ENCODE peak calls at places on chromosomes 5 and 9, in six cellular contexts. One of them, this sample, is unnamed.

GRCh38 chr5:111953351-111954127 is 196.5 kb upstream of the NREP start:
- DNase-seq in GM13977: no peak
- DNase-seq in MCF 10A: no peak
- DNase-seq in iris pigment epithelial cell: peak; percentile 90
- DNase-seq in T-helper 9 cell: no peak
- DNase-seq in NCI-H1417 treated with DMSO at 0.1 percent for 48 hours: no peak
- DNase-seq in this sample: no peak

GRCh38 chr5:31894131-31894530 is 255.2 kb downstream of the PDZD2 start:
- DNase-seq in GM13977: no peak
- DNase-seq in MCF 10A: no peak
- DNase-seq in iris pigment epithelial cell: no peak
- DNase-seq in T-helper 9 cell: no peak
- DNase-seq in NCI-H1417 treated with DMSO at 0.1 percent for 48 hours: no peak
- DNase-seq in this sample: no peak

GRCh38 chr9:128911529-128912035 is 9.2 kb upstream of the PHYHD1 start:
- DNase-seq in GM13977: no peak
- DNase-seq in MCF 10A: peak; percentile 45
- DNase-seq in iris pigment epithelial cell: peak; percentile 44
- DNase-seq in T-helper 9 cell: no peak
- DNase-seq in NCI-H1417 treated with DMSO at 0.1 percent for 48 hours: no peak
- DNase-seq in this sample: no peak

GRCh38 chr9:131490514-131490913 is 12.2 kb upstream of the POMT1 start:
- DNase-seq in GM13977: no peak
- DNase-seq in MCF 10A: no peak
- DNase-seq in iris pigment epithelial cell: no peak
- DNase-seq in T-helper 9 cell: no peak
- DNase-seq in NCI-H1417 treated with DMSO at 0.1 percent for 48 hours: no peak
- DNase-seq in this sample: no peak

GRCh38 chr5:440413-441180 is 2.4 kb upstream of the EXOC3 start:
- DNase-seq in GM13977: peak; percentile 55
- DNase-seq in MCF 10A: no peak
- DNase-seq in iris pigment epithelial cell: no peak
- DNase-seq in T-helper 9 cell: no peak
- DNase-seq in NCI-H1417 treated with DMSO at 0.1 percent for 48 hours: no peak
- DNase-seq in this sample: peak; percentile 31

GRCh38 chr5:123089572-123089970 is 530 bp downstream of the PRDM6 start:
- DNase-seq in GM13977: peak; percentile 51
- DNase-seq in MCF 10A: peak; percentile 58
- DNase-seq in iris pigment epithelial cell: peak; percentile 49
- DNase-seq in T-helper 9 cell: no peak
- DNase-seq in NCI-H1417 treated with DMSO at 0.1 percent for 48 hours: no peak
- DNase-seq in this sample: no peak

GRCh38 chr9:122346478-122347347 is 24.1 kb upstream of the PTGS1 start:
- DNase-seq in GM13977: no peak
- DNase-seq in MCF 10A: no peak
- DNase-seq in iris pigment epithelial cell: peak; percentile 26
- DNase-seq in T-helper 9 cell: no peak
- DNase-seq in NCI-H1417 treated with DMSO at 0.1 percent for 48 hours: no peak
- DNase-seq in this sample: no peak

GRCh38 chr5:95673076-95673475 is 9.7 kb downstream of the SPATA9 start:
- DNase-seq in GM13977: no peak
- DNase-seq in MCF 10A: no peak
- DNase-seq in iris pigment epithelial cell: peak; percentile 71
- DNase-seq in T-helper 9 cell: no peak
- DNase-seq in NCI-H1417 treated with DMSO at 0.1 percent for 48 hours: no peak
- DNase-seq in this sample: no peak

GRCh38 chr9:131755541-131756198 is 15.8 kb upstream of the RAPGEF1 start:
- DNase-seq in GM13977: peak; percentile 74
- DNase-seq in MCF 10A: peak; percentile 79
- DNase-seq in iris pigment epithelial cell: peak; percentile 80
- DNase-seq in T-helper 9 cell: peak; percentile 86
- DNase-seq in NCI-H1417 treated with DMSO at 0.1 percent for 48 hours: peak; percentile 39
- DNase-seq in this sample: peak; percentile 83

GRCh38 chr5:74027732-74028338 is 401.8 kb downstream of the ARHGEF28 start:
- DNase-seq in GM13977: no peak
- DNase-seq in MCF 10A: no peak
- DNase-seq in iris pigment epithelial cell: no peak
- DNase-seq in T-helper 9 cell: no peak
- DNase-seq in NCI-H1417 treated with DMSO at 0.1 percent for 48 hours: no peak
- DNase-seq in this sample: no peak

This sample was measured in CD8-positive, alpha-beta memory T cell.